ENCODE peak calls at places on chromosomes 16 and 17, in nine cellular contexts. One of them, this sample, is unnamed.

GRCh38 chr17:30299000-30299399 is 7.3 kb upstream of the BLMH start:
- DNase-seq in stomach: no peak
- DNase-seq in neural progenitor cell: no peak
- DNase-seq in psoas muscle: no peak
- DNase-seq in IMR-90: peak
- DNase-seq in AG04450: no peak
- DNase-seq in heart left ventricle: no peak
- DNase-seq in dorsolateral prefrontal cortex: no peak
- DNase-seq in astrocyte: no peak
- DNase-seq in this sample: no peak

GRCh38 chr17:5078106-5079028 is at the start of gene ZFP3:
- DNase-seq in dorsolateral prefrontal cortex: peak
- DNase-seq in heart left ventricle: peak
- DNase-seq in neural progenitor cell: peak
- DNase-seq in IMR-90: peak
- DNase-seq in AG04450: peak
- DNase-seq in astrocyte: peak
- DNase-seq in psoas muscle: peak
- DNase-seq in stomach: peak
- DNase-seq in this sample: peak

GRCh38 chr17:4580291-4580690 is 4.0 kb upstream of the SMTNL2 start:
- DNase-seq in heart left ventricle: no peak
- DNase-seq in astrocyte: no peak
- DNase-seq in dorsolateral prefrontal cortex: no peak
- DNase-seq in neural progenitor cell: no peak
- DNase-seq in psoas muscle: peak
- DNase-seq in stomach: no peak
- DNase-seq in IMR-90: no peak
- DNase-seq in AG04450: no peak
- DNase-seq in this sample: no peak

GRCh38 chr17:72188801-72189200 is 68.0 kb downstream of the SOX9 start:
- DNase-seq in heart left ventricle: no peak
- DNase-seq in stomach: no peak
- DNase-seq in neural progenitor cell: no peak
- DNase-seq in astrocyte: no peak
- DNase-seq in AG04450: no peak
- DNase-seq in psoas muscle: no peak
- DNase-seq in IMR-90: no peak
- DNase-seq in dorsolateral prefrontal cortex: no peak
- DNase-seq in this sample: no peak

GRCh38 chr16:82867425-82867824 is 240.7 kb downstream of the CDH13 start:
- DNase-seq in dorsolateral prefrontal cortex: no peak
- DNase-seq in psoas muscle: no peak
- DNase-seq in neural progenitor cell: no peak
- DNase-seq in IMR-90: no peak
- DNase-seq in AG04450: no peak
- DNase-seq in astrocyte: peak
- DNase-seq in stomach: no peak
- DNase-seq in heart left ventricle: no peak
- DNase-seq in this sample: no peak

GRCh38 chr17:22515599-22515998 is 823.3 kb downstream of the KCNJ18 start:
- DNase-seq in psoas muscle: no peak
- DNase-seq in astrocyte: no peak
- DNase-seq in stomach: no peak
- DNase-seq in heart left ventricle: no peak
- DNase-seq in AG04450: no peak
- DNase-seq in IMR-90: no peak
- DNase-seq in dorsolateral prefrontal cortex: no peak
- DNase-seq in neural progenitor cell: no peak
- DNase-seq in this sample: no peak

GRCh38 chr17:57834146-57834741 is 15.6 kb downstream of the MRPS23 start:
- DNase-seq in heart left ventricle: peak
- DNase-seq in neural progenitor cell: peak
- DNase-seq in stomach: peak
- DNase-seq in IMR-90: no peak
- DNase-seq in astrocyte: no peak
- DNase-seq in dorsolateral prefrontal cortex: peak
- DNase-seq in AG04450: no peak
- DNase-seq in psoas muscle: peak
- DNase-seq in this sample: no peak

GRCh38 chr16:84925092-84925772 is 86.1 kb downstream of the ZDHHC7 start:
- DNase-seq in astrocyte: no peak
- DNase-seq in heart left ventricle: peak
- DNase-seq in neural progenitor cell: peak
- DNase-seq in AG04450: no peak
- DNase-seq in stomach: peak
- DNase-seq in dorsolateral prefrontal cortex: no peak
- DNase-seq in IMR-90: no peak
- DNase-seq in psoas muscle: peak
- DNase-seq in this sample: peak

GRCh38 chr16:19071811-19072777 is 4.7 kb downstream of the COQ7 start:
- DNase-seq in neural progenitor cell: peak
- DNase-seq in dorsolateral prefrontal cortex: no peak
- DNase-seq in psoas muscle: peak
- DNase-seq in AG04450: no peak
- DNase-seq in astrocyte: peak
- DNase-seq in stomach: peak
- DNase-seq in IMR-90: peak
- DNase-seq in heart left ventricle: peak
- DNase-seq in this sample: peak

GRCh38 chr16:8962393-8963009 is 1.2 kb downstream of the USP7 start:
- DNase-seq in AG04450: no peak
- DNase-seq in astrocyte: no peak
- DNase-seq in neural progenitor cell: peak
- DNase-seq in stomach: peak
- DNase-seq in psoas muscle: peak
- DNase-seq in IMR-90: no peak
- DNase-seq in dorsolateral prefrontal cortex: no peak
- DNase-seq in heart left ventricle: no peak
- DNase-seq in this sample: peak

GRCh38 chr16:8963825-8964441 is at the start of gene USP7:
- DNase-seq in psoas muscle: peak
- DNase-seq in dorsolateral prefrontal cortex: peak
- DNase-seq in heart left ventricle: peak
- DNase-seq in AG04450: peak
- DNase-seq in stomach: peak
- DNase-seq in neural progenitor cell: peak
- DNase-seq in astrocyte: peak
- DNase-seq in IMR-90: peak
- DNase-seq in this sample: peak

GRCh38 chr16:8966781-8967436 is 3.2 kb upstream of the USP7 start:
- DNase-seq in stomach: no peak
- DNase-seq in astrocyte: no peak
- DNase-seq in neural progenitor cell: no peak
- DNase-seq in IMR-90: no peak
- DNase-seq in heart left ventricle: no peak
- DNase-seq in psoas muscle: no peak
- DNase-seq in dorsolateral prefrontal cortex: no peak
- DNase-seq in AG04450: no peak
- DNase-seq in this sample: no peak

GRCh38 chr16:8963010-8963824 is 489 bp downstream of the USP7 start:
- DNase-seq in stomach: no peak
- DNase-seq in dorsolateral prefrontal cortex: no peak
- DNase-seq in heart left ventricle: no peak
- DNase-seq in AG04450: no peak
- DNase-seq in astrocyte: no peak
- DNase-seq in IMR-90: no peak
- DNase-seq in neural progenitor cell: peak
- DNase-seq in psoas muscle: no peak
- DNase-seq in this sample: no peak

DNA sequence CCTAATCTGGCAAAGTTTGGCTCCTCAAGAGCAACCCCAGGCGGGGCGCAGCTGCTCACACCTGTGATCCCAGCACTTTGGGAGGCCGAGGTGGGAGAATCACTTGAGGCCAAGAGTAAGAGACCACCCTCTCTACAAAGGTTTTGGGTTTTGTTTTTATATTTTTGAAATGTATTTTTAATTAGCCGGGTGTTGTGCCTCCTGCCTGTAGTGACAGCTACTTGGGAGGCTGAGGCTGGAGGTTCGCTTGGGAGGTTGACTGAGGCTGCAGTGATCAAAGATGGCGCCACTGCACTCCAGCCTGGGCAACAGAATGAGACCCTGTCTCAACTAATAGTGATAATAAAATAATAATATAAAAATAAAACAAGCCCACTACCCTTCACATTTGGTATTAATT is 756 bp upstream of the USP7 start:
- DNase-seq in psoas muscle: no peak
- DNase-seq in astrocyte: no peak
- DNase-seq in dorsolateral prefrontal cortex: no peak
- DNase-seq in neural progenitor cell: no peak
- DNase-seq in heart left ventricle: no peak
- DNase-seq in AG04450: no peak
- DNase-seq in IMR-90: no peak
- DNase-seq in stomach: no peak
- DNase-seq in this sample: no peak
- H3K27ac ChIP-seq in psoas muscle: peak
- H3K27ac ChIP-seq in astrocyte: peak
- H3K27ac ChIP-seq in dorsolateral prefrontal cortex: peak
- H3K27ac ChIP-seq in neural progenitor cell: no peak
- H3K27ac ChIP-seq in heart left ventricle: peak
- H3K27ac ChIP-seq in AG04450: no peak
- H3K27ac ChIP-seq in IMR-90: no peak
- H3K27ac ChIP-seq in stomach: peak
- H3K27ac ChIP-seq in this sample: peak

DNA sequence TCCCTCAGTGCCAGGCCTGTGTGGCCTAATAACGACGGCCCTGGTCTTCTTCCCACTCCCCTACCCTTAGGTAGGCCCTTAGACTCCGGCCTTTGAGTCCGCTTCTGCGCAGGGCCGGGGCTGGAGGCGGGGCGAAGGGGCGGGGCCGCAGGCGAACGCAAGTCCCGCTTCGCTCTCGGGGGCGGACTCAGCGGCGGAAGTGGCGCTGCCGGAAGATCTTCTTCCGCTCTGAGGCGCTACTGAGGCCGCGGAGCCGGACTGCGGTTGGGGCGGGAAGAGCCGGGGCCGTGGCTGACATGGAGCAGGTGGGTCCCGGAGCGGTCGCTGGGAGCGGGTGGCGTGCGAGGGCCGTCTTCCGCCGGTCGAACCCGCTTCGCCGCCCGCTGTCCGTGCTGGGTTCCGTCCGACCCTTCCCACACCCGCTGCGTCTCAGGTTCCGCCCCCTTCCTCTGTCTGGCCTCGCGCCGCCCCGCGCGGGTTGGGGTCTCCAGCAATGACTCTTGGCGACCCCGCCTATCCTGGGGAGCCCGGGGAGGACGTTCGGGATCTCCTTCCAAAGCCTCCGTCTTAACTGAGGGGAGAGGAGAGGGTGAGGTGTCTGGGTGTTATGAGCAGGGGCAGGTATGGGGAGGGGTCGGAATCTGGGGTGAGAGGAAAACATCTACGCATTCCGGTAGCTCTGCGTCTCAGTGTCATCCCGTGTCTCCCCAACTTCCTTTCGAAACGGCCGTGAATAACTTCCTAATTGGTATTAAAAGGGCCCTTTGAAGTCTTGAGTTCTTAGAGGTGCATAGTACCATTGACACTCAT is at the start of gene STARD3:
- DNase-seq in dorsolateral prefrontal cortex: peak
- DNase-seq in neural progenitor cell: peak
- DNase-seq in stomach: peak
- DNase-seq in heart left ventricle: peak
- DNase-seq in IMR-90: peak
- DNase-seq in AG04450: peak
- DNase-seq in psoas muscle: peak
- DNase-seq in astrocyte: peak
- DNase-seq in this sample: peak
- TF ChIP-seq CTCF in dorsolateral prefrontal cortex: peak
- TF ChIP-seq CTCF in neural progenitor cell: peak
- TF ChIP-seq CTCF in stomach: no peak
- TF ChIP-seq CTCF in heart left ventricle: peak
- TF ChIP-seq CTCF in IMR-90: peak
- TF ChIP-seq CTCF in AG04450: peak
- TF ChIP-seq CTCF in psoas muscle: no peak
- TF ChIP-seq CTCF in astrocyte: no peak
- TF ChIP-seq CTCF in this sample: peak

DNA sequence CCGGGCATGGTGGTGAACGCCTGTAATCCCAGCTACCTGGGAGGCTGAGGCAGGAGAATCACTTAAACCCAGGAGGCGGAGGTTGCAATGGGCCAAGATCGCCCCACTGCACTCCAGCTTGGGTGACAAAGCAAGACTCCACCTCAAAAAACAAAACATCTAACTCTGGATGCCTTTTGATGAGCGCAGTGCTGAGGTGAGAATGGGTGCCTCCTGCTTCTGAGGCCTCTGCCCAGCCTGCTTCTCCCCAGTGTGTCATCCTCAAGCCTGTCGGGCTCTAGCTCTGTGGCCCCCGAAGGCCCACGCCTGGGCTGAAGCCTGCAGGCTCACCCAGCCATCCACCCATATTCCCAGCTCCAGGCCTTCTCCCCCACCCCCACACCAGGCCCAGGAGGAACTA is 10.5 kb upstream of the MTSS2 start:
- DNase-seq in heart left ventricle: no peak
- DNase-seq in stomach: no peak
- DNase-seq in dorsolateral prefrontal cortex: no peak
- DNase-seq in astrocyte: no peak
- DNase-seq in psoas muscle: peak
- DNase-seq in neural progenitor cell: no peak
- DNase-seq in AG04450: no peak
- DNase-seq in IMR-90: no peak
- DNase-seq in this sample: no peak
- H3K27ac ChIP-seq in heart left ventricle: no peak
- H3K27ac ChIP-seq in stomach: peak
- H3K27ac ChIP-seq in dorsolateral prefrontal cortex: peak
- H3K27ac ChIP-seq in astrocyte: no peak
- H3K27ac ChIP-seq in psoas muscle: peak
- H3K27ac ChIP-seq in neural progenitor cell: no peak
- H3K27ac ChIP-seq in AG04450: no peak
- H3K27ac ChIP-seq in IMR-90: no peak
- H3K27ac ChIP-seq in this sample: no peak

GRCh38 chr17:48663134-48663924 is 37.2 kb upstream of the HOXB9 start:
- DNase-seq in stomach: no peak
- DNase-seq in heart left ventricle: no peak
- DNase-seq in IMR-90: no peak
- DNase-seq in AG04450: no peak
- DNase-seq in neural progenitor cell: no peak
- DNase-seq in dorsolateral prefrontal cortex: no peak
- DNase-seq in astrocyte: no peak
- DNase-seq in psoas muscle: no peak
- DNase-seq in this sample: no peak
- TF ChIP-seq CTCF in stomach: no peak
- TF ChIP-seq CTCF in heart left ventricle: no peak
- TF ChIP-seq CTCF in IMR-90: no peak
- TF ChIP-seq CTCF in AG04450: no peak
- TF ChIP-seq CTCF in neural progenitor cell: peak
- TF ChIP-seq CTCF in dorsolateral prefrontal cortex: no peak
- TF ChIP-seq CTCF in astrocyte: no peak
- TF ChIP-seq CTCF in psoas muscle: no peak
- TF ChIP-seq CTCF in this sample: no peak

This sample was measured in CD4-positive, alpha-beta T cell.